ENCODE peak calls at places on chromosomes 1 and 21, in four cellular contexts. V is K562, Z is HepG2, G is HCT116. L is an unnamed sample.

GRCh38 chr1:63878914-63879313 is 105.1 kb downstream of the ROR1 start:
- DNase-seq in Z (no peak), G (no peak), V (no peak), L (no peak)

GRCh38 chr1:47934243-47934805 is 62.9 kb downstream of the TRABD2B start:
- DNase-seq in G (no peak), V (no peak), Z (no peak), L (no peak)

GRCh38 chr1:34899906-34900305 is 29.5 kb downstream of the DLGAP3 start:
- DNase-seq in G (no peak), Z (no peak), V (no peak), L (no peak)

GRCh38 chr1:198680174-198680871 is 41.5 kb downstream of the PTPRC start:
- DNase-seq in G (no peak), Z (no peak), V (no peak), L (no peak)

GRCh38 chr1:22285545-22286396 is 142.9 kb upstream of the WNT4 start:
- DNase-seq in G (no peak), Z (peak), V (peak), L (no peak)

GRCh38 chr1:92169161-92169560 is 48.6 kb upstream of the C1orf146 start:
- DNase-seq in Z (no peak), V (no peak), G (no peak), L (no peak)

GRCh38 chr1:220516014-220516721 is 11.8 kb upstream of the MARK1 start:
- DNase-seq in Z (no peak), V (no peak), G (no peak), L (no peak)

GRCh38 chr1:77545970-77546369 is 136.5 kb downstream of the ZZZ3 start:
- DNase-seq in G (no peak), V (no peak), Z (no peak), L (no peak)

GRCh38 chr21:42559326-42559725 is 45.7 kb downstream of the SLC37A1 start:
- DNase-seq in V (no peak), G (no peak), Z (no peak), L (no peak)

GRCh38 chr1:110003747-110004428 is 19.3 kb downstream of the AHCYL1 start:
- DNase-seq in G (peak), V (peak), Z (peak), L (no peak)

GRCh38 chr1:41380979-41381690 is 19.9 kb downstream of the FOXO6 start:
- DNase-seq in G (peak), V (peak), Z (no peak), L (no peak)

GRCh38 chr21:42291751-42292562 is 23.3 kb downstream of the TFF3 start:
- DNase-seq in G (no peak), Z (no peak), V (no peak), L (no peak)

GRCh38 chr1:24186993-24187790 is at the start of gene IFNLR1:
- DNase-seq in G (peak), V (peak), Z (peak), L (no peak)

GRCh38 chr21:43627527-43627926 is 31.8 kb downstream of the HSF2BP start:
- DNase-seq in Z (no peak), G (no peak), V (no peak), L (no peak)

GRCh38 chr1:207049974-207050391 is 1.0 kb downstream of the YOD1 start:
- DNase-seq in V (peak), G (no peak), Z (peak), L (no peak)

GRCh38 chr1:24878775-24879742 is 51.0 kb downstream of the RUNX3 start:
- DNase-seq in Z (peak), V (no peak), G (no peak), L (no peak)

GRCh38 chr1:207702317-207702716 is 49.5 kb upstream of the CD46 start:
- DNase-seq in V (no peak), Z (no peak), G (no peak), L (no peak)

GRCh38 chr1:221689138-221689537 is 52.8 kb downstream of the DUSP10 start:
- DNase-seq in V (no peak), G (no peak), Z (no peak), L (no peak)

GRCh38 chr1:72397786-72398185 is 115.4 kb upstream of the NEGR1 start:
- DNase-seq in V (no peak), G (no peak), Z (no peak), L (no peak)

GRCh38 chr1:219837994-219838294 is 90.4 kb downstream of the SLC30A10 start:
- DNase-seq in V (no peak), Z (no peak), G (no peak), L (no peak)

GRCh38 chr21:37214952-37215351 is 52.2 kb downstream of the VPS26C start:
- DNase-seq in V (no peak), G (no peak), Z (no peak), L (no peak)

GRCh38 chr1:35264861-35265260 is 3.6 kb upstream of the ZMYM4 start:
- DNase-seq in Z (peak), V (no peak), G (no peak), L (no peak)

GRCh38 chr1:202770135-202770534 is 38.1 kb downstream of the KDM5B start:
- DNase-seq in G (no peak), Z (no peak), V (no peak), L (no peak)

GRCh38 chr21:33369586-33369985 is 33.6 kb upstream of the IFNGR2 start:
- DNase-seq in Z (no peak), V (no peak), G (no peak), L (no peak)

GRCh38 chr1:183757061-183757460 is 47.9 kb upstream of the RGL1 start:
- DNase-seq in G (no peak), Z (no peak), V (no peak), L (peak)

GRCh38 chr1:235513495-235514366 is 9.5 kb upstream of the B3GALNT2 start:
- DNase-seq in G (peak), V (peak), Z (peak), L (no peak)

GRCh38 chr1:7639435-7640131 is 131.5 kb upstream of the VAMP3 start:
- DNase-seq in G (no peak), V (no peak), Z (no peak), L (no peak)

GRCh38 chr1:76443217-76443616 is 368.7 kb downstream of the ST6GALNAC3 start:
- DNase-seq in Z (no peak), G (no peak), V (no peak), L (no peak)

GRCh38 chr1:55053265-55053954 is 14.1 kb downstream of the PCSK9 start:
- DNase-seq in G (no peak), Z (peak), V (no peak), L (no peak)

GRCh38 chr1:208921259-208921658 is 662.3 kb upstream of the CAMK1G start:
- DNase-seq in Z (no peak), G (no peak), V (no peak), L (no peak)

GRCh38 chr1:66140072-66140471 is 347.4 kb downstream of the PDE4B start:
- DNase-seq in V (no peak), Z (no peak), G (no peak), L (no peak)

GRCh38 chr1:240792915-240793525 is 181.1 kb upstream of the GREM2 start:
- DNase-seq in Z (no peak), V (no peak), G (no peak), L (no peak)

GRCh38 chr1:161021959-161022332 is 994 bp upstream of the F11R start:
- DNase-seq in V (no peak), Z (peak), G (no peak), L (no peak)

GRCh38 chr1:205001101-205001620 is 41.9 kb upstream of the CNTN2 start:
- DNase-seq in V (no peak), G (no peak), Z (no peak), L (no peak)

GRCh38 chr1:9746211-9746610 is 77.6 kb downstream of the CLSTN1 start:
- DNase-seq in Z (no peak), G (no peak), V (no peak), L (no peak)

GRCh38 chr21:39630191-39630591 is 17.5 kb downstream of the B3GALT5 start:
- DNase-seq in V (no peak), Z (no peak), G (peak), L (no peak)

GRCh38 chr21:34890724-34891609 is 158.1 kb downstream of the RUNX1 start:
- DNase-seq in V (no peak), Z (no peak), G (no peak), L (no peak)

GRCh38 chr1:11307837-11308236 is 34.8 kb downstream of the UBIAD1 start:
- DNase-seq in V (no peak), G (no peak), Z (no peak), L (no peak)

GRCh38 chr1:68051475-68051874 is 1.0 kb upstream of the DIRAS3 start:
- DNase-seq in V (no peak), Z (no peak), G (no peak), L (no peak)
- TF ChIP-seq SIN3A in V (no peak), Z (no peak), G (no peak), L (no peak)

GRCh38 chr1:4745560-4745959 is 91.2 kb downstream of the AJAP1 start:
- DNase-seq in G (no peak), Z (no peak), V (peak), L (no peak)

GRCh38 chr1:4743978-4744750 is 89.8 kb downstream of the AJAP1 start:
- DNase-seq in Z (no peak), G (no peak), V (no peak), L (no peak)

GRCh38 chr1:4736254-4736653 is 81.8 kb downstream of the AJAP1 start:
- DNase-seq in G (no peak), Z (no peak), V (no peak), L (no peak)

DNA sequence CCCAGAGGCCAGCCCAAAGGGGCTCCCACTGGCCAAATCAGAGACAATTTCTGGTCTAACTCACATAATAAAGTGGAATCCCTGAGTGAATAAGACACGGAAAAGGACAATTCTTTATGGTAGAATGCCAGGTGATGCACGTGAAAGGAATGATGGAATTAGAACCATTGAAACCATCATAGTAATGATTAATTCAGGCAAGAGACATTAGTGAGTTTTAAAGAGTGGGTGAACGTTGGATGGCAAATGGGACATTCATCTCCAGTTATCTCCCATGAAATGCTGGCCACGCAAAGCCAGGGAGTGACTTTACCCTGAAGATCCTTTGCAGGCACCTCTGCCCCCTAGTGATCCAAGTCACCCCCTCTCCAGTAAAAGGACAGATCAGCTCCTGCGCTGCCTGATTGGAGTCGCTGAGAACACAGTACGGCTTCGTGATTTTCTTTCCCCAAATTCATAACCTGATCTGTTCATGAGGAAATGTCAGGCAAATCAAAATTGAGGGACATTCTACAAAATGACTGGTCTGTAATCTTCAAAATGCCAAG is 87.5 kb downstream of the AJAP1 start:
- DNase-seq in Z (no peak), G (no peak), V (no peak), L (no peak)
- TF ChIP-seq TCF7L2 in Z (no peak), G (no peak), V (no peak), L (no peak)

GRCh38 chr1:224696891-224697765 is 81.0 kb downstream of the CNIH3 start:
- DNase-seq in G (no peak), Z (no peak), V (no peak), L (no peak)
- TF ChIP-seq SIN3A in G (no peak), Z (no peak), V (no peak), L (no peak)

GRCh38 chr1:193417420-193417819 is 231.0 kb upstream of the B3GALT2 start:
- DNase-seq in G (no peak), V (no peak), Z (no peak), L (no peak)

GRCh38 chr1:193418745-193419058 is 232.3 kb upstream of the B3GALT2 start:
- DNase-seq in V (no peak), G (no peak), Z (no peak), L (no peak)

GRCh38 chr1:193416226-193416625 is 229.8 kb upstream of the B3GALT2 start:
- DNase-seq in Z (no peak), G (no peak), V (no peak), L (no peak)

GRCh38 chr1:193421487-193421886 is 235.1 kb upstream of the B3GALT2 start:
- DNase-seq in Z (no peak), V (no peak), G (no peak), L (no peak)

DNA sequence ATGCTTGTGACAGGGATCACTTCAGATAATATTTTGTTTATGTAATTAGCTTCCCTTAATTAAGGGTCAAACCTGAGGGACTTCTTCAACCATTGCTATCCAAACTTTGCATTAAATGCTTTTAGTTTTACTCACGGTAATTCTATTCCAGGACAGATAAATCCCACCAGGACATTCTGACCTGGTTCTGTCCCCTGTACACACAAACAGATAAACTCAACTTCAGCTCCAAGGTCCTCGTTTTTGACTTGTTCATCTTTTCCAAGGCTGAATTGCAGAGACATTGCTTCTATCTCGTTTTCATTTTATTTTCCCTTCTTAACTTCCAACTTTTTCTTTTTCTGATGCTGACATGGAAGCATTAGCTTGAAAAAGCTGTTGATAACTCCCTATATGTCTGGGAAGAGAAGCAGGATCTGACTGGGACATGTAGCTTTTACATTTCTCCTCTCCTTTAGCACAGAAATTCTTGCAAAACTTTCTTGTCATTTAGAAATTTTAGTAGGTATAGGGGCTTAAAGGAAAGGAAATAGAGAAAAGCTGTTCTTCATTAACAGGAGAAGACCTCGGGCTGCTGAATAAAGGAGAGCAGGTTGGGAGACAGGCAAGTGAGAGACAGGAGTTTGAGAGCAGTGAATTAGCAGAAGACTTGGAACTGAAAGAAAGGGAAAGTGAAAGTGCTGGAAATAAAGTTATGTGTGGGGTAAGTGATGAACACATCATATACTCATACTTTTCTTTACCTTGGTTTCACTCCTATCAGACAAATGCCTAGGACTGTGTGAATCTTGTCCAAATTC is 231.7 kb upstream of the B3GALT2 start:
- DNase-seq in V (no peak), G (no peak), Z (no peak), L (no peak)
- TF ChIP-seq TCF7L2 in V (no peak), G (no peak), Z (no peak), L (no peak)

DNA sequence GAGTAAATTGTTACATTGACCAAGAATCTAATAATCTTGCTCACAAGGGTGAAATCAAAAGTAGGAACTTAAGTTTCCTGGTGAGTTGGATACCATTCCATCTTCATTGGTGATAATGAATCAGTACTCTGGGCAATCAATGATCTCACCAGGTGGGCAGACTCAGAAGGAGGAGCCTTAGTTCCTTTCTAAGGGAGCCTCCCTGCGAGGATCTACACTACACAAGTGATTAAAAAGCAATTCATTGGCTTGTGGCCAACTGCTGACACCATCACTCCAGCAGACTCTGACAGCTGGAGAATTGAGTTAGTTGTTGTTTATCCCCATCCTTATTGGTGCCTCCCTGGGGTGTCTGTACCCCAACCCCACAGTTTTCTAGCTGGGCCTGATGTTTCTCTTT is 84.1 kb upstream of the VANGL1 start:
- DNase-seq in G (no peak), Z (no peak), V (no peak), L (no peak)
- TF ChIP-seq SIN3A in G (no peak), Z (no peak), V (no peak), L (no peak)

DNA sequence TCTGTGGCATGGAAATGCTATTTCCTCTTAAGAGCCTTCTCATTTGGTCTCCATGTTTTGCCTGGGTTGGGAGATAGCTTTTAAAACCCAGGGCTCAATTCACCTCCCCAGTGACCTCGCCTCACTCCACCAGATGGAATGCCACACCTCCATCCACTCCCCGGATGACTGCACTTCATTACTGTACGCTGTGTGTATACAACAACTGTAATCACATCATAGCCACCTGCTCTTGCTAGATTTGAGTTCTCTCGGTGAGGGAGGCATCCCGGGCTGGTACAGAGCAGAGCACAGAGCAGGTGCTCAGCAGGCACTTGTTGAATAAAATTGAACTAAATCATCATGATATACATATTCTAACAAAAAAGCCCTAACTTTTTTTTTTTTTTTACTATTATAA is 26.0 kb downstream of the SDE2 start:
- DNase-seq in V (peak), Z (no peak), G (no peak), L (no peak)
- TF ChIP-seq TCF7L2 in V (no peak), Z (no peak), G (no peak), L (no peak)

GRCh38 chr1:228061411-228062084 is 21.0 kb upstream of the ARF1 start:
- DNase-seq in V (no peak), Z (no peak), G (no peak), L (no peak)
- TF ChIP-seq SIN3A in V (no peak), Z (no peak), G (no peak), L (no peak)

DNA sequence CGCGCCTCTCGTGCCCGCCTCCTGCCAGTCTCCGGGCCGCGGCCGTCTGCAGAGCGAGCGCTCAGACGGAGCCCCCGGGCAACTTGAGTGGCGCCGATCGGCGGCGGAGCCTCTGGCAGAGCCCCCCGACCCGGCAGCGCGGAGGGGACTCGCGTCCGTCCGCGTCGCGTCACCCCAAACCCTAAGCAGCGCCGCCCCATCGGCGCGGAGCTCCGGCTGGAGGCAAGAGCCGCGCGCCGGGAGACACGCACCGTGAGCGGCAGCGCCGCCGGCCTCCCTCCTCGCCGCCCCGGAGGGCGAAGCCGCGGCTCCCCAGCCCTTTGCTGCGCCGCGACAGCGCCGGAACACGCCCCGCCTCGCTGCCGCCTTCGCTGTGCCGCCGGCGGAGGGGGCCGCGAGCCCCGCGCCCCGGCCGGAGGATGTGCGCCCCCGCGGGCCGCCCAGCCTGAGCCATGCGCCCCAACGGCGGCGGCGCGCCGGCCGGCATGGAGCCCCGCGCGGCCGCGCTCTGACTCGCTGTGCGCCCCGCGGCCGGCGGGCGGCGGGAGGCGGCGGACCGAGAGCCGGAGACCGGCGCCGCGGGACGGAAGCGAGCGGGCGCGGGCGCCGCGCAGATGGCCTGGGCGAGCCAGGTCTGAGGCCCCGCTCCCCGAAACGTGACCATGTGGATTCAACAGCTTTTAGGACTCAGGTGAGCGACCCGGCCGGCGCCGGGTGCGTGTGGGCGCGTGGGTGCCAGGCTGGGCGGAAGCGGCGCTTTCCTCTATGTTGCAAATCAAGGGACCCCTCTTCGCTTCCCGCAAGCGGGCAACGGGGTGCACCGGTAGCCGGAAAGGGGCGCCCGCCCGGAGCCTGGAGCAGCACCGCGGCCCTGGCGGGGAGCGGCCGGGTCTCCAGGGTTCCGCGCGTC is 610 bp downstream of the AJAP1 start:
- DNase-seq in G (no peak), V (no peak), Z (no peak), L (no peak)
- TF ChIP-seq TCF7L2 in G (no peak), V (no peak), Z (no peak), L (no peak)

GRCh38 chr1:99919221-99919620 is 50.6 kb upstream of the SLC35A3 start:
- DNase-seq in G (no peak), V (no peak), Z (no peak), L (no peak)

DNA sequence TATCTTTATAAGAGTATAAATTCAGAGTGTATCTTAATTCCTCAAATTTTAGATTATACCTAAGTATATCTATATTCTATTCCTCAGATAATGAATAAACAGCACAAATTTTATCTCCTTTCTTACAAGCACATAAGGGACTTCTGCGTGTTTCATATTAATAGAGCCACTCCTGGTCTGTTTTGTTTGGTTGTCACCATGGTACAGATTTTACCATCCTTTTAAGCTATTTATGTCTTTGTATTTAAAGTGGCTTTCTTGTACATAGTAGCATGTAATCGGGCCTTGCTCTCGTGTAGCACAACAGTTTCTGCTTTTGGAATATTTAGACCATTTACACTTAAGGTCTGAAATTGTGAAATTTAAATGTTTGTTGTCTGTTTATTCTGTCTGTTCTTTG is 52.6 kb upstream of the SLC35A3 start:
- DNase-seq in V (no peak), Z (no peak), G (no peak), L (no peak)
- TF ChIP-seq SIN3A in V (no peak), Z (no peak), G (no peak), L (no peak)

L was measured in Panc1.